ENCODE peak calls at places on chromosome 12, in six cellular contexts. P is SJSA1; S is left ventricle myocardium inferior; V is IMR-90; G is CD4-positive, alpha-beta T cell; C is A549. Z is an unnamed sample.

GRCh38 chr12:7512528-7512927 is 9.0 kb upstream of the CD163 start:
- DNase-seq in G (no peak), C (peak; percentile 13), V (peak; percentile 69), P (peak; percentile 26), S (no peak), Z (no peak)

GRCh38 chr12:121634836-121635235 is 8.5 kb downstream of the ORAI1 start:
- DNase-seq in V (no peak), C (no peak), S (no peak), P (no peak), G (no peak), Z (no peak)

GRCh38 chr12:67855103-67855502 is 134.1 kb upstream of the IFNG-AS1 start:
- DNase-seq in S (no peak), P (no peak), V (no peak), C (no peak), G (no peak), Z (no peak)

GRCh38 chr12:65953621-65954020 is 129.3 kb downstream of the HMGA2 start:
- DNase-seq in P (no peak), C (no peak), G (no peak), S (no peak), V (peak; percentile 88), Z (no peak)

GRCh38 chr12:108773798-108774788 is 42.8 kb upstream of the CORO1C start:
- DNase-seq in S (peak; percentile 88), P (no peak), V (peak; percentile 68), G (no peak), C (peak; percentile 51), Z (peak; percentile 44)

GRCh38 chr12:46404225-46404631 is 31.7 kb upstream of the SLC38A2 start:
- DNase-seq in V (peak; percentile 61), P (peak; percentile 68), C (no peak), G (no peak), S (no peak), Z (no peak)

GRCh38 chr12:125092872-125093680 is 27.8 kb downstream of the AACS start:
- DNase-seq in V (peak; percentile 66), C (no peak), P (no peak), S (peak; percentile 59), G (no peak), Z (no peak)

GRCh38 chr12:68223067-68223747 is 2.4 kb downstream of the IL26 start:
- DNase-seq in S (peak; percentile 64), V (peak; percentile 89), P (peak; percentile 55), G (peak; percentile 59), C (peak; percentile 76), Z (peak; percentile 79)

GRCh38 chr12:1797991-1798733 is 22.2 kb upstream of the LRTM2 start:
- DNase-seq in V (no peak), G (no peak), C (no peak), S (no peak), P (no peak), Z (no peak)

GRCh38 chr12:25455696-25456095 is 97.4 kb downstream of the LMNTD1 start:
- DNase-seq in S (no peak), V (no peak), P (no peak), C (no peak), G (no peak), Z (no peak)

GRCh38 chr12:127677537-127678131 is 589.3 kb upstream of the TMEM132C start:
- DNase-seq in C (peak; percentile 36), G (peak; percentile 14), V (peak; percentile 70), P (peak; percentile 65), S (peak; percentile 41), Z (no peak)

GRCh38 chr12:94282675-94283074 is 134.3 kb downstream of the PLXNC1 start:
- DNase-seq in G (peak; percentile 41), V (no peak), C (no peak), P (no peak), S (no peak), Z (no peak)

GRCh38 chr12:47834199-47835016 is 14.7 kb upstream of the HDAC7 start:
- DNase-seq in P (no peak), V (no peak), G (no peak), S (no peak), C (no peak), Z (no peak)

GRCh38 chr12:101608301-101609133 is 13.7 kb downstream of the MYBPC1 start:
- DNase-seq in V (no peak), P (no peak), S (no peak), C (no peak), G (no peak), Z (no peak)

GRCh38 chr12:112018571-112019237 is 5.5 kb downstream of the ERP29 start:
- DNase-seq in S (no peak), G (no peak), P (no peak), V (peak; percentile 92), C (no peak), Z (no peak)

GRCh38 chr12:79997115-79997805 is 62.4 kb upstream of the PPP1R12A start:
- DNase-seq in P (no peak), C (no peak), V (no peak), G (no peak), S (no peak), Z (no peak)

GRCh38 chr12:27614866-27615265 is 81.4 kb upstream of the REP15 start:
- DNase-seq in S (no peak), V (no peak), G (no peak), P (no peak), C (no peak), Z (no peak)

GRCh38 chr12:64083285-64084210 is 138.5 kb downstream of the KICS2 start:
- DNase-seq in S (peak; percentile 71), P (peak; percentile 31), C (no peak), G (no peak), V (peak; percentile 95), Z (peak; percentile 83)

GRCh38 chr12:7403466-7403865 is 40.5 kb downstream of the CD163L1 start:
- DNase-seq in P (no peak), C (no peak), S (no peak), G (no peak), V (peak; percentile 4), Z (no peak)

GRCh38 chr12:110619534-110619953 is 5.6 kb downstream of the TCTN1 start:
- DNase-seq in G (no peak), V (peak; percentile 29), C (no peak), S (no peak), P (no peak), Z (no peak)

GRCh38 chr12:42090899-42091298 is 53.8 kb downstream of the GXYLT1 start:
- DNase-seq in S (no peak), G (no peak), P (peak; percentile 34), V (peak; percentile 66), C (no peak), Z (no peak)

GRCh38 chr12:58833844-58834243 is 86.5 kb downstream of the LRIG3 start:
- DNase-seq in C (no peak), P (no peak), S (no peak), G (no peak), V (no peak), Z (no peak)

GRCh38 chr12:30989754-30990153 is 63.2 kb downstream of the TSPAN11 start:
- DNase-seq in G (no peak), C (peak; percentile 57), P (no peak), V (no peak), S (peak; percentile 59), Z (no peak)

GRCh38 chr12:93050026-93050747 is 121.1 kb upstream of the EEA1 start:
- DNase-seq in P (peak; percentile 47), C (no peak), S (no peak), V (peak; percentile 63), G (no peak), Z (no peak)

GRCh38 chr12:130587966-130588365 is 128.1 kb downstream of the RIMBP2 start:
- DNase-seq in G (no peak), S (no peak), P (no peak), V (no peak), C (no peak), Z (no peak)
- H3K9me3 ChIP-seq in G (no peaks in the 10 kb centered on the region), S (no peaks in the 10 kb centered on the region), P (no peaks in the 10 kb centered on the region), V (peaks cover 29% of the 10 kb centered on the region), C (no peaks in the 10 kb centered on the region), Z (no peaks in the 10 kb centered on the region)

DNA sequence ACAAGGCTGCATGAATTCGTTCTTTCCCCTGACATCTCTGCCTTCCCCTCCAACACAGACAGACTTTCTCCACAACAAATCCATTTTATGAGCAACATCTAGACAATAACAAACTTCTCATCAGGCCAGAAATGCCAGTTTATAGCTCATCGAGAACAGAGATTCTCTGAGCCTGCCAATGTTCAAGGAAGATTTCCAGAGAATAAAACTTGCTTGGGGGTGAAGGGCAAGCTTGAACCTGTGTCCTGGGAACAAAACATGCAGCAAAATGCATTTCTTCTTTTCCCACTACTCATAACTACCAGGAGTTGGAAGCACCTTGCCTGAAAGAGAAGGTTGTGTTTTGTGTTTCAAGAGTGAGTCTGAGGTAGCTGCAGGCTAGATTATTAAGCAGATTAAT is 6.8 kb downstream of the MAP1LC3B2 start:
- DNase-seq in S (no peak), C (no peak), V (no peak), G (no peak), P (no peak), Z (no peak)
- H3K9me3 ChIP-seq in S (peaks cover 22% of the 10 kb centered on the region), C (peaks cover 33% of the 10 kb centered on the region), V (no peaks in the 10 kb centered on the region), G (no peaks in the 10 kb centered on the region), P (peaks cover 4% of the 10 kb centered on the region), Z (peaks cover 8% of the 10 kb centered on the region)

DNA sequence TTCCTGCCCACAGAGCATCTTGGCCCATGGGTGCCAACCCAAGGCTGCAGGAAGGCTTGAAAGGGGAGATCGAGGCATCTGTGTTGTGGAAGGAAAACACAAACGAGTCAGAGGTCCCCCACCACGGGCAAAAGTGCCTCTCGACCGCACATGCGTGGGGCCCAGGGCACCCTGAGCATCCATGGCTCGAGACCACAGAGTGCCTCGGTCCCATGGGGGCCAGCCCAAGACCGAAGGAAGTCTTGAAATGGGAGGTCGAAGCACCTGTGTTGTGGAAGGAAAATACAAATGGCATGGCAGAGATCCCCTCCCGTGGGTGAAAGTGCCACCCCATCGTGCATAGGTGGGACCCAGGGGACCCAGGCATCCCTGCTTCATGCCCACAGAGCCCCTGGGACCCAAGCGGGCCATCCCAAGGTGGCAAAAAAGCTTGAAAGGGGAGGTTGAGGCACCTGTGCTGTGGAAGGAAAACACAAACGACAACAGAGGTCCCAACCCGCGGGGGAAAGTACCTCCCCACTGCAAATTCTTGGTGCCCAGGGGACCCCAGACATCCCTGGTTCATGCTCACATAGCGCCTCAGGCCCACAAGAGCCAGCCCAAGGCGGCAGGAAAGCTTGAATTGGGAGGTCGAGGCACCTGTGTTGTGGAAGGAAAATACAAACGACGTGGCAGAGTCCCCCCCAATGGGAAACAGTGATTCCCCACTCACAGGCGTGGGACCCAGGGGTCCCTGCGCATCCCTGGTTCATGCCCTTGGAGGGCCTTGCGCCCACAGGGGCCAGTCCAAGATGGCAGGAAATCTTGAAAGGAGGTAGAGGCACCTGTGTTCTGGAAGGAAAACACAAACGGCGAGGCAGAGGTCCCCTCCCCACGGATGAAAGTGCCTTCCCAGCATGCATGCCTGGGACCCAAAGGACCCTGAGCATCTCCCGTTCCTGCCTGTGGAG is 373.0 kb downstream of the ALG10 start:
- DNase-seq in V (no peak), C (no peak), P (no peak), G (no peak), S (peak; percentile 1), Z (no peak)
- H3K9me3 ChIP-seq in V (peaks cover 64% of the 10 kb centered on the region), C (no peaks in the 10 kb centered on the region), P (peaks cover 10% of the 10 kb centered on the region), G (peaks cover 23% of the 10 kb centered on the region), S (peaks cover 71% of the 10 kb centered on the region), Z (no peaks in the 10 kb centered on the region)

GRCh38 chr12:34346372-34347034 is 324.2 kb downstream of the ALG10 start:
- DNase-seq in G (no peak), S (no peak), P (no peak), C (no peak), V (no peak), Z (no peak)

GRCh38 chr12:34348836-34349672 is 326.8 kb downstream of the ALG10 start:
- DNase-seq in S (no peak), P (no peak), V (no peak), C (peak; percentile 62), G (no peak), Z (no peak)

GRCh38 chr12:34347367-34347766 is 325.1 kb downstream of the ALG10 start:
- DNase-seq in P (no peak), G (no peak), V (no peak), S (no peak), C (peak; percentile 56), Z (no peak)

GRCh38 chr12:34349673-34349961 is 327.3 kb downstream of the ALG10 start:
- DNase-seq in V (no peak), S (no peak), G (no peak), P (no peak), C (no peak), Z (no peak)

GRCh38 chr12:34348064-34348463 is 325.8 kb downstream of the ALG10 start:
- DNase-seq in G (no peak), P (no peak), C (no peak), S (no peak), V (no peak), Z (no peak)
- H3K9me3 ChIP-seq in G (peaks cover 30% of the 10 kb centered on the region), P (peaks cover 18% of the 10 kb centered on the region), C (no peaks in the 10 kb centered on the region), S (peaks cover 6% of the 10 kb centered on the region), V (peaks cover 23% of the 10 kb centered on the region), Z (no peaks in the 10 kb centered on the region)